ENCODE peak calls at places on chromosomes 13 and 19, in eight cellular contexts. C is HFFc6, P is EL, W is HuH-7, S is endothelial cell, U is memory B cell, Q is HS-5, E is Daoy. I is an unnamed sample.

GRCh38 chr19:20315543-20315942 is 148.5 kb downstream of the ZNF486 start:
- DNase-seq in C (no peak), P (no peak), W (no peak), S (no peak), U (no peak), Q (no peak), E (no peak), I (no peak)

GRCh38 chr13:100734194-100734720 is 59.7 kb upstream of the TMTC4 start:
- DNase-seq in C (no peak), P (no peak), W (peak; percentile 18), S (no peak), U (no peak), Q (no peak), E (no peak), I (no peak)

GRCh38 chr13:73370066-73370465 is 311.3 kb downstream of the KLF5 start:
- DNase-seq in C (no peak), P (no peak), W (no peak), S (no peak), U (no peak), Q (no peak), E (no peak), I (no peak)

GRCh38 chr13:25541434-25542123 is 169.8 kb downstream of the ATP8A2 start:
- DNase-seq in C (no peak), P (no peak), W (no peak), S (no peak), U (no peak), Q (no peak), E (no peak), I (no peak)

GRCh38 chr13:112839347-112840105 is 129.5 kb upstream of the MCF2L start:
- DNase-seq in C (peak; percentile 39), P (peak; percentile 4), W (no peak), S (no peak), U (no peak), Q (no peak), E (no peak), I (peak; percentile 31)

GRCh38 chr19:7272856-7273578 is 21.2 kb downstream of the INSR start:
- DNase-seq in C (no peak), P (no peak), W (no peak), S (no peak), U (no peak), Q (no peak), E (no peak), I (no peak)

GRCh38 chr13:110272651-110273050 is 34.3 kb downstream of the COL4A1 start:
- DNase-seq in C (no peak), P (no peak), W (no peak), S (no peak), U (no peak), Q (no peak), E (no peak), I (no peak)

GRCh38 chr13:40069173-40070044 is 413.9 kb downstream of the COG6 start:
- DNase-seq in C (peak; percentile 33), P (peak; percentile 57), W (peak; percentile 36), S (peak; percentile 77), U (peak; percentile 65), Q (no peak), E (peak; percentile 63), I (no peak)

GRCh38 chr19:1956868-1957492 is 16.0 kb downstream of the CSNK1G2 start:
- DNase-seq in C (no peak), P (no peak), W (no peak), S (no peak), U (no peak), Q (no peak), E (no peak), I (no peak)

I was measured in AG04449.